ENCODE peak calls at places on chromosomes 3 and 15, in eight cellular contexts. J, Q, R, C, S, K, Z and P are unnamed samples.

GRCh38 chr15:32826685-32827084 is 108.9 kb downstream of the GREM1 start:
- DNase-seq in J (no peak), Q (no peak), R (no peak), C (no peak), S (no peak), K (no peak), Z (no peak), P (no peak)

GRCh38 chr3:108664266-108664665 is 74.7 kb downstream of the DZIP3 start:
- DNase-seq in J (no peak), Q (no peak), R (no peak), C (peak), S (no peak), K (no peak), Z (no peak), P (no peak)

GRCh38 chr15:36356978-36357582 is 222.3 kb upstream of the CDIN1 start:
- DNase-seq in J (peak), Q (no peak), R (no peak), C (no peak), S (peak), K (peak), Z (no peak), P (no peak)

GRCh38 chr3:132237652-132238032 is 79.6 kb upstream of the ACP3 start:
- DNase-seq in J (no peak), Q (no peak), R (no peak), C (no peak), S (no peak), K (no peak), Z (no peak), P (no peak)

GRCh38 chr3:47794585-47794984 is 8.4 kb upstream of the DHX30 start:
- DNase-seq in J (no peak), Q (no peak), R (no peak), C (no peak), S (no peak), K (no peak), Z (no peak), P (no peak)

GRCh38 chr3:141981084-141981483 is 104.6 kb downstream of the ATP1B3 start:
- DNase-seq in J (no peak), Q (no peak), R (no peak), C (no peak), S (no peak), K (no peak), Z (no peak), P (no peak)

GRCh38 chr3:45617430-45618080 is 23.0 kb downstream of the LIMD1 start:
- DNase-seq in J (no peak), Q (no peak), R (no peak), C (no peak), S (peak), K (no peak), Z (no peak), P (no peak)

GRCh38 chr15:100334015-100334414 is 7.8 kb downstream of the ADAMTS17 start:
- DNase-seq in J (no peak), Q (no peak), R (no peak), C (no peak), S (no peak), K (no peak), Z (no peak), P (no peak)

GRCh38 chr15:89195836-89196235 is 25.5 kb downstream of the RLBP1 start:
- DNase-seq in J (no peak), Q (no peak), R (no peak), C (no peak), S (peak), K (no peak), Z (no peak), P (no peak)